ENCODE peak calls at places on chromosomes 4 and X, in nine cellular contexts. Q, K, F, G, I, O, J, H and M are unnamed samples.
A peak's percentile ranks its signal among the peaks of the same experiment; 100 is the strongest.

GRCh38 chrX:156000361-156000926 is 2.9 kb downstream of the IL9R start:
- DNase-seq in Q (no peak), K (no peak), F (no peak), G (no peak), I (no peak), O (no peak), J (no peak), H (no peak), M (no peak)

GRCh38 chrX:56232221-56233082 is at the start of gene KLF8:
- DNase-seq in Q (peak; percentile 59), K (peak; percentile 64), F (no peak), G (no peak), I (peak; percentile 44), O (peak; percentile 35), J (peak; percentile 21), H (peak; percentile 58), M (peak; percentile 25)

GRCh38 chr4:106316773-106317409 is 541 bp downstream of the AIMP1 start:
- DNase-seq in Q (no peak), K (no peak), F (no peak), G (peak; percentile 6), I (no peak), O (no peak), J (no peak), H (no peak), M (no peak)

GRCh38 chr4:88276952-88277710 is 7.2 kb downstream of the PPM1K start:
- DNase-seq in Q (no peak), K (no peak), F (no peak), G (no peak), I (no peak), O (no peak), J (no peak), H (no peak), M (no peak)

GRCh38 chr4:176261481-176261880 is 7.5 kb downstream of the ASB5 start:
- DNase-seq in Q (no peak), K (no peak), F (no peak), G (no peak), I (no peak), O (no peak), J (no peak), H (no peak), M (no peak)

GRCh38 chr4:16264798-16265197 is 38.5 kb upstream of the TAPT1 start:
- DNase-seq in Q (no peak), K (no peak), F (peak; percentile 58), G (peak; percentile 73), I (no peak), O (no peak), J (no peak), H (peak; percentile 45), M (no peak)

GRCh38 chr4:150211821-150212445 is 133.7 kb downstream of the DCLK2 start:
- DNase-seq in Q (no peak), K (no peak), F (no peak), G (no peak), I (no peak), O (no peak), J (no peak), H (no peak), M (no peak)

GRCh38 chr4:7420661-7421040 is 14.1 kb downstream of the PSAPL1 start:
- DNase-seq in Q (peak; percentile 9), K (no peak), F (no peak), G (no peak), I (peak; percentile 24), O (peak; percentile 5), J (no peak), H (no peak), M (peak; percentile 13)

GRCh38 chrX:106397788-106398538 is 213.8 kb upstream of the RADX start:
- DNase-seq in Q (no peak), K (no peak), F (no peak), G (peak; percentile 56), I (no peak), O (no peak), J (no peak), H (peak; percentile 37), M (no peak)

GRCh38 chr4:38739438-38739837 is 43.4 kb downstream of the TLR10 start:
- DNase-seq in Q (no peak), K (no peak), F (no peak), G (no peak), I (no peak), O (no peak), J (no peak), H (peak; percentile 80), M (no peak)

GRCh38 chr4:66108898-66109297 is 438.6 kb upstream of the EPHA5 start:
- DNase-seq in Q (no peak), K (no peak), F (no peak), G (peak; percentile 6), I (no peak), O (no peak), J (no peak), H (no peak), M (no peak)

GRCh38 chrX:119194631-119195030 is 41.5 kb upstream of the PGRMC1 start:
- DNase-seq in Q (no peak), K (no peak), F (peak; percentile 5), G (peak; percentile 52), I (no peak), O (no peak), J (no peak), H (no peak), M (no peak)

GRCh38 chrX:101932249-101932570 is 383 bp upstream of the ZMAT1 start:
- DNase-seq in Q (no peak), K (no peak), F (no peak), G (no peak), I (no peak), O (no peak), J (no peak), H (no peak), M (no peak)

GRCh38 chr4:76341063-76341462 is 34.5 kb downstream of the STBD1 start:
- DNase-seq in Q (no peak), K (no peak), F (no peak), G (peak; percentile 81), I (no peak), O (no peak), J (no peak), H (peak; percentile 74), M (no peak)

GRCh38 chrX:17860811-17861495 is at the start of gene RAI2:
- DNase-seq in Q (peak; percentile 64), K (peak; percentile 17), F (no peak), G (no peak), I (peak; percentile 59), O (peak; percentile 41), J (peak; percentile 19), H (no peak), M (no peak)

GRCh38 chr4:47209833-47210232 is 178.5 kb downstream of the GABRB1 start:
- DNase-seq in Q (no peak), K (no peak), F (no peak), G (peak; percentile 72), I (no peak), O (no peak), J (no peak), H (peak; percentile 69), M (no peak)

GRCh38 chrX:69618803-69619202 is 2.9 kb downstream of the EDA start:
- DNase-seq in Q (peak; percentile 16), K (no peak), F (peak; percentile 4), G (peak; percentile 55), I (no peak), O (peak; percentile 28), J (peak; percentile 22), H (peak; percentile 38), M (no peak)

GRCh38 chr4:185424905-185425599 is 712 bp downstream of the UFSP2 start:
- DNase-seq in Q (no peak), K (no peak), F (no peak), G (peak; percentile 4), I (no peak), O (no peak), J (no peak), H (peak; percentile 31), M (no peak)

GRCh38 chr4:9812530-9813340 is 31.3 kb downstream of the DRD5 start:
- DNase-seq in Q (no peak), K (no peak), F (no peak), G (peak; percentile 60), I (no peak), O (no peak), J (no peak), H (no peak), M (no peak)

GRCh38 chrX:106728337-106728736 is 1.8 kb downstream of the RNF128 start:
- DNase-seq in Q (no peak), K (no peak), F (no peak), G (no peak), I (no peak), O (no peak), J (no peak), H (peak; percentile 32), M (no peak)

GRCh38 chr4:43048570-43048969 is 156.1 kb downstream of the GRXCR1 start:
- DNase-seq in Q (no peak), K (no peak), F (no peak), G (no peak), I (no peak), O (no peak), J (no peak), H (peak; percentile 8), M (no peak)
- TF ChIP-seq CTCF in Q (no peak), K (no peak), F (no peak), G (no peak), I (no peak), O (no peak), J (no peak), H (peak; percentile 9), M (no peak)

DNA sequence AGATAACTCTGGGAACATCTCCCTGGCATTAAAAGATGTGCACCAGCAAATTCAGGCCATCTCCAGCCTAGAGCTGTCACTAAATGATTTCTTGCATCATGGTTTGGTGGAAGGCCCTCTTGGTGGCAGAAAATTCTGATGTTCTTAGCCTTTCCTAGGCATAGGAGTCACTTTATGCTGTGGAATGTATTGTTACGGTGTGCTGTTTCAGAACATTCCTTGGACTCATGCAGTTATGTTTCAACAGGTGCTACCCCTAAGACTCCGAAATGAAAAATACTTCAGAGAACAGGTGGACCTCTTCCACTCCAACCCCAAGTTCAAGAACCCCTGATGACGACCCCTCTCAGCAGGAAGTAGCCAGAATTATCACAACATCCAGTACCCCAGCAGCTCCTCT is 20.3 kb upstream of the PAPSS1 start:
- DNase-seq in Q (no peak), K (no peak), F (peak; percentile 23), G (peak; percentile 57), I (no peak), O (no peak), J (no peak), H (peak; percentile 21), M (no peak)
- TF ChIP-seq CTCF in Q (no peak), K (no peak), F (peak; percentile 21), G (peak; percentile 44), I (peak; percentile 27), O (no peak), J (no peak), H (peak; percentile 16), M (no peak)

DNA sequence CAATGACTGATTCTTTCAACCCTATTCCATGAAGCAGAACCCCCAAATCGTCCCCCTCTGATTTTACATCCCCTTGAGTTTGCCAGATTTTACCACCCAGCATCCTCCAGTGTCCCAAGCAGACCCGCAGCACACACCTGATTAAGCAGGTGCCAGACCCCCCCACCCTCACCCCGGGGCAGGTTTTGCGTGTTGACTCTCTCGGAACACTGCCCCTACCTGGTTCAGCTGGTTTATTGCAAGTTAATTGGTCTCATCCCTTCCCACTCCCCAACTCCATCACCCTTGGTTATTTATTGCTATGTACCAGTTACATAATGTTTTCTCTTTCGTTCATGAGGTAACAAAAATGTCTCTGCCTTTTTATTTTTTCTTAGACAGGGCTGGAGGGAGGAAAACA is 258.4 kb downstream of the BCOR start:
- DNase-seq in Q (no peak), K (no peak), F (no peak), G (no peak), I (no peak), O (no peak), J (no peak), H (no peak), M (no peak)
- TF ChIP-seq CTCF in Q (no peak), K (no peak), F (no peak), G (no peak), I (no peak), O (no peak), J (no peak), H (no peak), M (no peak)

GRCh38 chrX:1433646-1434357 is 18.9 kb downstream of the ASMTL start:
- DNase-seq in Q (peak; percentile 9), K (no peak), F (no peak), G (no peak), I (no peak), O (no peak), J (no peak), H (no peak), M (no peak)
- TF ChIP-seq CTCF in Q (no peak), K (no peak), F (no peak), G (no peak), I (no peak), O (no peak), J (no peak), H (no peak), M (no peak)